ENCODE peak calls at places on chromosomes 2 and 18, in nine cellular contexts. O, U, W, A, R, J, E, N and S are unnamed samples.

GRCh38 chr2:109604597-109604996 is 9.2 kb downstream of the SEPTIN10 start:
- DNase-seq in O (no peak), U (peak), W (no peak), A (no peak), R (no peak), J (no peak), E (peak), N (no peak), S (peak)

GRCh38 chr18:70411307-70411706 is 122.5 kb downstream of the SOCS6 start:
- DNase-seq in O (no peak), U (no peak), W (no peak), A (no peak), R (no peak), J (no peak), E (no peak), N (no peak), S (no peak)

GRCh38 chr2:230636684-230637271 is 75.9 kb upstream of the CAB39 start:
- DNase-seq in O (no peak), U (no peak), W (no peak), A (no peak), R (no peak), J (no peak), E (no peak), N (no peak), S (no peak)

GRCh38 chr2:239751719-239752355 is 273.3 kb downstream of the NDUFA10 start:
- DNase-seq in O (no peak), U (no peak), W (no peak), A (no peak), R (no peak), J (no peak), E (no peak), N (no peak), S (no peak)

GRCh38 chr18:37282386-37283037 is 283.1 kb downstream of the CELF4 start:
- DNase-seq in O (no peak), U (peak), W (no peak), A (no peak), R (no peak), J (no peak), E (no peak), N (peak), S (peak)

GRCh38 chr18:65620076-65620696 is 130.6 kb upstream of the CDH7 start:
- DNase-seq in O (no peak), U (no peak), W (no peak), A (no peak), R (no peak), J (no peak), E (no peak), N (no peak), S (no peak)

GRCh38 chr2:22992446-22992845 is 392.5 kb upstream of the KLHL29 start:
- DNase-seq in O (no peak), U (no peak), W (no peak), A (no peak), R (no peak), J (no peak), E (no peak), N (no peak), S (no peak)

GRCh38 chr2:72205546-72205863 is 57.8 kb upstream of the CYP26B1 start:
- DNase-seq in O (no peak), U (no peak), W (no peak), A (no peak), R (no peak), J (no peak), E (no peak), N (no peak), S (no peak)

GRCh38 chr18:79528846-79529245 is 133.1 kb downstream of the NFATC1 start:
- DNase-seq in O (peak), U (peak), W (peak), A (no peak), R (peak), J (peak), E (peak), N (peak), S (peak)

GRCh38 chr18:66727991-66728390 is 124.1 kb upstream of the CDH19 start:
- DNase-seq in O (no peak), U (no peak), W (no peak), A (no peak), R (no peak), J (no peak), E (no peak), N (no peak), S (peak)

GRCh38 chr2:206915136-206915535 is 24.2 kb upstream of the CPO start:
- DNase-seq in O (peak), U (peak), W (no peak), A (peak), R (no peak), J (peak), E (peak), N (no peak), S (no peak)

GRCh38 chr2:46331099-46331766 is 34.0 kb downstream of the EPAS1 start:
- DNase-seq in O (no peak), U (no peak), W (no peak), A (no peak), R (no peak), J (peak), E (no peak), N (no peak), S (no peak)

GRCh38 chr2:105329197-105329554 is 359 bp downstream of the TGFBRAP1 start:
- DNase-seq in O (no peak), U (no peak), W (no peak), A (no peak), R (no peak), J (no peak), E (no peak), N (no peak), S (no peak)

GRCh38 chr2:235807347-235807746 is 313.5 kb downstream of the AGAP1 start:
- DNase-seq in O (no peak), U (no peak), W (no peak), A (no peak), R (no peak), J (no peak), E (no peak), N (peak), S (no peak)

GRCh38 chr18:24413148-24413547 is 13.3 kb upstream of the IMPACT start:
- DNase-seq in O (no peak), U (peak), W (no peak), A (no peak), R (no peak), J (no peak), E (no peak), N (peak), S (no peak)

GRCh38 chr2:219727771-219728429 is 100.5 kb downstream of the SLC4A3 start:
- DNase-seq in O (no peak), U (no peak), W (no peak), A (no peak), R (no peak), J (no peak), E (no peak), N (no peak), S (no peak)

GRCh38 chr18:79454034-79454735 is 58.5 kb downstream of the NFATC1 start:
- DNase-seq in O (no peak), U (no peak), W (no peak), A (no peak), R (no peak), J (no peak), E (no peak), N (no peak), S (peak)

GRCh38 chr2:26887142-26887541 is 39.2 kb downstream of the DPYSL5 start:
- DNase-seq in O (no peak), U (no peak), W (peak), A (no peak), R (no peak), J (no peak), E (no peak), N (no peak), S (no peak)

GRCh38 chr18:3262234-3263171 is 570 bp downstream of the MYL12B start:
- DNase-seq in O (no peak), U (peak), W (no peak), A (no peak), R (no peak), J (no peak), E (no peak), N (no peak), S (peak)

GRCh38 chr2:217988014-217988839 is 14.6 kb downstream of the TNS1 start:
- DNase-seq in O (no peak), U (peak), W (peak), A (no peak), R (peak), J (no peak), E (no peak), N (peak), S (peak)

GRCh38 chr2:8576525-8577157 is 105.2 kb upstream of the ID2 start:
- DNase-seq in O (no peak), U (no peak), W (no peak), A (no peak), R (no peak), J (no peak), E (no peak), N (no peak), S (no peak)

GRCh38 chr18:75433098-75433497 is 5.6 kb upstream of the SMIM21 start:
- DNase-seq in O (no peak), U (no peak), W (no peak), A (no peak), R (no peak), J (no peak), E (no peak), N (no peak), S (no peak)

GRCh38 chr18:48711651-48712486 is 173.0 kb downstream of the CTIF start:
- DNase-seq in O (no peak), U (peak), W (no peak), A (no peak), R (peak), J (no peak), E (no peak), N (peak), S (peak)

GRCh38 chr18:25832008-25832604 is 258.3 kb downstream of the SS18 start:
- DNase-seq in O (peak), U (peak), W (peak), A (no peak), R (peak), J (no peak), E (peak), N (peak), S (peak)

GRCh38 chr2:95287806-95288205 is 9.3 kb upstream of the KCNIP3 start:
- DNase-seq in O (no peak), U (no peak), W (no peak), A (no peak), R (no peak), J (no peak), E (no peak), N (no peak), S (no peak)

GRCh38 chr18:22515250-22515649 is 97.5 kb upstream of the CTAGE1 start:
- DNase-seq in O (no peak), U (no peak), W (no peak), A (no peak), R (no peak), J (no peak), E (no peak), N (no peak), S (no peak)

GRCh38 chr2:106147665-106148064 is 46.4 kb downstream of the UXS1 start:
- DNase-seq in O (no peak), U (no peak), W (no peak), A (no peak), R (no peak), J (no peak), E (no peak), N (no peak), S (no peak)

GRCh38 chr2:52897511-52898085 is 870.0 kb upstream of the CHAC2 start:
- DNase-seq in O (no peak), U (no peak), W (no peak), A (no peak), R (no peak), J (no peak), E (no peak), N (no peak), S (no peak)

GRCh38 chr2:27243391-27244130 is 19.3 kb downstream of the SLC30A3 start:
- DNase-seq in O (no peak), U (no peak), W (no peak), A (no peak), R (no peak), J (no peak), E (no peak), N (no peak), S (peak)

GRCh38 chr2:96344011-96344410 is 8.4 kb downstream of the NCAPH start:
- DNase-seq in O (no peak), U (no peak), W (no peak), A (no peak), R (no peak), J (no peak), E (no peak), N (no peak), S (peak)

GRCh38 chr18:8503287-8503686 is 106.0 kb upstream of the RAB12 start:
- DNase-seq in O (no peak), U (no peak), W (no peak), A (no peak), R (no peak), J (no peak), E (no peak), N (no peak), S (no peak)

GRCh38 chr2:180449171-180449570 is 442.1 kb upstream of the CWC22 start:
- DNase-seq in O (no peak), U (no peak), W (no peak), A (no peak), R (no peak), J (no peak), E (no peak), N (no peak), S (no peak)

GRCh38 chr2:43219383-43220228 is 6.8 kb downstream of the ZFP36L2 start:
- DNase-seq in O (no peak), U (peak), W (peak), A (no peak), R (peak), J (no peak), E (peak), N (peak), S (peak)

GRCh38 chr18:56096861-56097260 is 508.9 kb upstream of the TCF4 start:
- DNase-seq in O (no peak), U (no peak), W (no peak), A (no peak), R (no peak), J (no peak), E (no peak), N (no peak), S (no peak)

GRCh38 chr2:112075490-112076260 is 20.6 kb downstream of the TMEM87B start:
- DNase-seq in O (no peak), U (peak), W (no peak), A (no peak), R (no peak), J (no peak), E (no peak), N (no peak), S (no peak)